ENCODE peak calls at places on chromosomes 16 and 17, in nine cellular contexts. G is HCT116, K is fibroblast of lung, S is psoas muscle, I is prostate gland, T is uterus, W is aorta, M is mammary epithelial cell, F is IMR-90. V is an unnamed sample. For H3K4me1, the result is how much of the 10 kb centered on the place peaks cover.

GRCh38 chr16:8665529-8665928 is 8.9 kb upstream of the ABAT start:
- DNase-seq in G (no peak), K (no peak), S (no peak), I (no peak), T (no peak), W (no peak), M (no peak), F (no peak), V (no peak)

GRCh38 chr16:28905229-28905754 is 19.7 kb downstream of the RABEP2 start:
- DNase-seq in G (no peak), K (no peak), S (no peak), I (no peak), T (no peak), W (no peak), M (no peak), F (no peak), V (no peak)

GRCh38 chr16:23482778-23483177 is 27.5 kb downstream of the GGA2 start:
- DNase-seq in G (no peak), K (no peak), S (no peak), I (no peak), T (no peak), W (no peak), M (no peak), F (no peak), V (no peak)

GRCh38 chr17:81908793-81909192 is 2.4 kb downstream of the PCYT2 start:
- DNase-seq in G (no peak), K (no peak), S (no peak), I (no peak), T (no peak), W (no peak), M (no peak), F (no peak), V (no peak)

GRCh38 chr16:9186061-9186460 is 94.6 kb downstream of the HAPSTR1 start:
- DNase-seq in G (no peak), K (no peak), S (no peak), I (no peak), T (no peak), W (no peak), M (no peak), F (no peak), V (no peak)

GRCh38 chr16:28974007-28974436 is 556 bp upstream of the SPNS1 start:
- DNase-seq in G (peak), K (peak), S (peak), I (no peak), T (peak), W (peak), M (peak), F (peak), V (no peak)

GRCh38 chr17:5516060-5516792 is 29.9 kb downstream of the MIS12 start:
- DNase-seq in G (peak), K (peak), S (no peak), I (no peak), T (peak), W (no peak), M (peak), F (peak), V (no peak)

GRCh38 chr16:2015117-2015946 is 4.3 kb upstream of the NPW start:
- DNase-seq in G (peak), K (no peak), S (no peak), I (no peak), T (no peak), W (no peak), M (peak), F (peak), V (no peak)

GRCh38 chr17:5500247-5500803 is 14.0 kb downstream of the MIS12 start:
- DNase-seq in G (no peak), K (no peak), S (no peak), I (no peak), T (no peak), W (no peak), M (no peak), F (peak), V (no peak)

GRCh38 chr17:55577011-55577586 is 65.8 kb upstream of the SMIM36 start:
- DNase-seq in G (no peak), K (peak), S (no peak), I (no peak), T (peak), W (peak), M (peak), F (peak), V (no peak)

GRCh38 chr16:69910964-69911363 is 40.2 kb upstream of the CLEC18A start:
- DNase-seq in G (no peak), K (no peak), S (no peak), I (no peak), T (no peak), W (no peak), M (no peak), F (no peak), V (no peak)

GRCh38 chr17:75260679-75261335 is 599 bp downstream of the GGA3 start:
- DNase-seq in G (no peak), K (no peak), S (no peak), I (no peak), T (no peak), W (no peak), M (peak), F (peak), V (no peak)

GRCh38 chr17:58263773-58264172 is 17.0 kb downstream of the MPO start:
- DNase-seq in G (no peak), K (no peak), S (no peak), I (no peak), T (no peak), W (no peak), M (no peak), F (no peak), V (no peak)

GRCh38 chr16:4994719-4995434 is 36.7 kb downstream of the SEC14L5 start:
- DNase-seq in G (no peak), K (no peak), S (no peak), I (no peak), T (no peak), W (peak), M (no peak), F (no peak), V (no peak)

GRCh38 chr16:10511829-10512228 is 68.6 kb downstream of the EMP2 start:
- DNase-seq in G (no peak), K (no peak), S (no peak), I (no peak), T (no peak), W (no peak), M (peak), F (no peak), V (no peak)

GRCh38 chr17:47703191-47703591 is 9.2 kb downstream of the TBKBP1 start:
- DNase-seq in G (no peak), K (no peak), S (no peak), I (no peak), T (no peak), W (peak), M (no peak), F (no peak), V (no peak)

GRCh38 chr16:67249762-67250327 is 1.1 kb downstream of the SLC9A5 start:
- DNase-seq in G (no peak), K (peak), S (peak), I (no peak), T (no peak), W (peak), M (no peak), F (peak), V (no peak)

GRCh38 chr17:14738652-14738988 is 437.7 kb downstream of the HS3ST3B1 start:
- DNase-seq in G (no peak), K (no peak), S (no peak), I (no peak), T (no peak), W (no peak), M (no peak), F (no peak), V (no peak)

GRCh38 chr17:29458066-29458465 is 67.9 kb downstream of the TAOK1 start:
- DNase-seq in G (no peak), K (no peak), S (no peak), I (no peak), T (no peak), W (no peak), M (no peak), F (peak), V (no peak)

GRCh38 chr17:17913695-17914332 is 58.4 kb downstream of the TOM1L2 start:
- DNase-seq in G (peak), K (peak), S (peak), I (peak), T (peak), W (peak), M (peak), F (peak), V (no peak)

GRCh38 chr16:1141201-1141600 is 11.7 kb upstream of the CACNA1H start:
- DNase-seq in G (no peak), K (no peak), S (no peak), I (no peak), T (no peak), W (no peak), M (no peak), F (no peak), V (no peak)

GRCh38 chr17:47224971-47225370 is 15.8 kb downstream of the MYL4 start:
- DNase-seq in G (no peak), K (peak), S (no peak), I (no peak), T (no peak), W (no peak), M (no peak), F (no peak), V (no peak)

GRCh38 chr16:23466162-23466885 is 13.3 kb upstream of the COG7 start:
- DNase-seq in G (no peak), K (peak), S (peak), I (no peak), T (no peak), W (peak), M (peak), F (peak), V (no peak)

GRCh38 chr16:75965504-75966374 is 239.4 kb upstream of the CPHXL start:
- DNase-seq in G (no peak), K (no peak), S (no peak), I (no peak), T (no peak), W (no peak), M (peak), F (no peak), V (no peak)

GRCh38 chr17:48601184-48601527 is 3.6 kb downstream of the HOXB6 start:
- DNase-seq in G (no peak), K (no peak), S (no peak), I (no peak), T (no peak), W (no peak), M (no peak), F (no peak), V (no peak)

GRCh38 chr17:72426948-72427760 is 306.3 kb downstream of the SOX9 start:
- DNase-seq in G (no peak), K (no peak), S (no peak), I (no peak), T (no peak), W (no peak), M (no peak), F (no peak), V (no peak)

GRCh38 chr17:37493249-37494027 is 3.7 kb downstream of the DUSP14 start:
- DNase-seq in G (peak), K (peak), S (no peak), I (no peak), T (no peak), W (no peak), M (peak), F (peak), V (no peak)

GRCh38 chr17:49730078-49730786 is 22.5 kb upstream of the SLC35B1 start:
- DNase-seq in G (no peak), K (peak), S (peak), I (no peak), T (peak), W (peak), M (no peak), F (peak), V (no peak)

GRCh38 chr16:48503779-48504178 is 106.2 kb downstream of the N4BP1 start:
- DNase-seq in G (no peak), K (peak), S (peak), I (no peak), T (peak), W (peak), M (no peak), F (peak), V (no peak)

GRCh38 chr16:22428654-22429053 is 54.2 kb upstream of the CDR2 start:
- DNase-seq in G (no peak), K (no peak), S (no peak), I (no peak), T (no peak), W (no peak), M (no peak), F (no peak), V (no peak)

GRCh38 chr16:27237229-27238015 is 31.1 kb downstream of the NSMCE1 start:
- DNase-seq in G (no peak), K (peak), S (no peak), I (no peak), T (peak), W (peak), M (no peak), F (no peak), V (no peak)

GRCh38 chr17:66468241-66469087 is 166.1 kb downstream of the PRKCA start:
- DNase-seq in G (no peak), K (peak), S (no peak), I (no peak), T (no peak), W (peak), M (peak), F (peak), V (no peak)

GRCh38 chr16:59048876-59049275 is 314.8 kb upstream of the GOT2 start:
- DNase-seq in G (no peak), K (peak), S (no peak), I (no peak), T (no peak), W (no peak), M (no peak), F (no peak), V (no peak)

DNA sequence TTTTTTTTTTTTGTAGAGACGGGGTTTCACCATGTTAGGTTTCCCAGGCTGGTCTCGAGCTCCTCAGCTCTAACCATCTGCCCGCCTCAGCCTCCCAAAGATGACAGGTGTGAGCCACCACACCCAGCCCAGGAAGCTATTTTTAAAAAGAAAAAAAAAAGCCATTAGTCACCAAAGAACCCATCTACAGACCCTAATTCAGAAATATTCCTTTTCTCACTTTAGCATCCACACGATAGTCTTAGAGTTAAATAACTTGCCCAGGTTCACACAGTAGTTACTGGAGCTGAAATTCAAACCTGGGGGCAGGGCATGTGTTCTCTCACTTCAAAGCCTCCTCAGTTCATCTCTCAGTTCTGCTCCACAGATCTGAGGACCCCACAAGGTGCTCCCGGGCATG is 70.3 kb upstream of the NOL11 start:
- DNase-seq in G (no peak), K (no peak), S (no peak), I (no peak), T (no peak), W (no peak), M (no peak), F (no peak), V (no peak)
- H3K4me1 ChIP-seq in G (under half), K (under half), S (under half), I (under half), T (under half), W (under half), M (under half), F (under half), V (half or more)

GRCh38 chr16:85679870-85680269 is 8.9 kb downstream of the GINS2 start:
- DNase-seq in G (no peak), K (no peak), S (no peak), I (no peak), T (no peak), W (no peak), M (no peak), F (no peak), V (no peak)
- H3K27ac ChIP-seq in G (no peak), K (no peak), S (no peak), I (no peak), T (no peak), W (no peak), M (no peak), F (no peak), V (no peak)

GRCh38 chr17:1558401-1558800 is 4.2 kb downstream of the PITPNA start:
- DNase-seq in G (no peak), K (no peak), S (no peak), I (no peak), T (no peak), W (no peak), M (no peak), F (no peak), V (no peak)
- H3K4me1 ChIP-seq in G (under half), K (under half), S (under half), I (under half), T (under half), W (under half), M (under half), F (under half), V (under half)

DNA sequence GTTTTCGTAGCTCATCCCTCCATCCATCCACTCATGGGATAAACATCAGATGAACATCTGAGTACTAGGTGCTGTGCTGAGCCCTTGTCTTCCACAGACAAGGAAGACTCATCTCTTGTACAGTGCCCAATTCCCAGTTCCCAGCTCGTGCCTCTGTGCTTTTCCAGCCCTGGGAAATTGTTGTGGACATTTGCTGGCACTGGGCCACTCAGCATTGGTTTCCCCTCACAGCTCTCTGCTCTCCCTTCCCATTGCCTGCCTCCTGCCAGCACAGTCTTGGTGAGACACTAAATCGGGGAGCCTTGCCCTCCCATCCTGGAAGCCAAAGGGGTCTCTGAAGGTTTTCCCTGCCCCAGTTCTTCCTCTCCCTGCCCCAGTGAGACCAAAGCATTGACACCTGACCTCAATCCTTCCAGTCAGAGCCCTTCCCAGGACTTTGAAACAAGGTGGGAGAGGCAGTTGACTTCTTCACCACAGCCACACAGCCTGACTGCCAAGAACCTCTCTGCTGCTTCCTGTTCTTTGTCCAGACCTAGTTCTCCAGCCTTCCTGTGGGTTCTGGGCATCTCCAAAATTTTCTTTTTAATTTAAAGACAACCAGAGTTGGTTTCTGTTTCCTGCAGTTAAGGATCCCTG is 50.2 kb downstream of the WSB1 start:
- DNase-seq in G (no peak), K (peak), S (no peak), I (no peak), T (no peak), W (no peak), M (no peak), F (no peak), V (no peak)
- H3K27ac ChIP-seq in G (no peak), K (no peak), S (no peak), I (no peak), T (peak), W (no peak), M (no peak), F (no peak), V (peak)

GRCh38 chr16:88787579-88788314 is 2.7 kb upstream of the PIEZO1 start:
- DNase-seq in G (no peak), K (no peak), S (no peak), I (no peak), T (no peak), W (no peak), M (no peak), F (no peak), V (no peak)

GRCh38 chr16:88792078-88792550 is 7.1 kb upstream of the PIEZO1 start:
- DNase-seq in G (no peak), K (peak), S (no peak), I (no peak), T (no peak), W (no peak), M (no peak), F (no peak), V (no peak)

GRCh38 chr16:88792668-88793587 is 7.9 kb upstream of the PIEZO1 start:
- DNase-seq in G (no peak), K (no peak), S (no peak), I (no peak), T (no peak), W (no peak), M (no peak), F (no peak), V (no peak)

GRCh38 chr16:88789593-88789992 is 4.6 kb upstream of the PIEZO1 start:
- DNase-seq in G (no peak), K (no peak), S (no peak), I (no peak), T (no peak), W (no peak), M (no peak), F (no peak), V (no peak)

DNA sequence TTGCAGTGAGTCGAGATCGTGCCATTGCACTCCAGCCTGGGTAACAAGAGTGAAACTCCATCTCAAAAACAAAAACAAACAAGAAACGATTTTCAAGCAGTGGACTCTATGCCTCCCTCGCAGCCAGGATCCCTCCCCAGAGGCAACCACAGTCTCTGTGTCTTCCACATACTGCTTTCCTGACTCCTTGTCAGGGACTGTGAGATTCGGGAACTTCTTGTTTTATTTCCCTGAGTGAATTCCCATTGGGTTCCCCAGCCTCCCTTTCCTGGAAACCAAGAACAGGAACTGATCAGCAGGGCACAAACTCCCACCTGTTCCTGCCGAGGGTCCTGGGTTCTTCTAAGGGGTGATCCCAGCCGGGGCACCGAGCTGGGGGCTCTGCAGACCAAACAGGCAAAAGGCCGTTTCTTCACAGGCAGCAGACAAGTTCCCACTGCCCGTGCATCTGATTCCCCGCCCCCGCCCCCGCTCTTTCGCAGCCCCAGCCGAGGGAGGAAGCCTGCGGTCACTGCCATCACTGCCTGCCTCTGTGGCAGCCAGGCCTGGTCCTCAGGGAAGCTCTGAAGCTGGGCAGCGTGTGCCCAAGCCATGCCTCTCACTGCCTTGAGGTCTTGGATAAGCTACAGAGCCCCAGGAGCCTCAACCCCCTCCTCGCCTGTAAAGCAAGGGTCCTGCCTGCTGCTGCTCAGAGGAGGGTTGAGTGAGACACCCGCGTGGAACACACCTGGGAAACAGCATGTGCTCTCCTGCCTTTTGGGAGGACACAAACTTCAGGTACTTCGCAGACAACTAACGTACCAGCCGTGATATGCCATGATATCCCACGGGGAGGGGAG is 5.5 kb upstream of the PIEZO1 start:
- DNase-seq in G (no peak), K (peak), S (no peak), I (no peak), T (no peak), W (peak), M (no peak), F (peak), V (no peak)
- H3K4me1 ChIP-seq in G (under half), K (under half), S (under half), I (under half), T (under half), W (under half), M (under half), F (under half), V (under half)

GRCh38 chr17:7208027-7208571 is 11.5 kb downstream of the DLG4 start:
- DNase-seq in G (no peak), K (no peak), S (no peak), I (no peak), T (no peak), W (no peak), M (no peak), F (no peak), V (no peak)
- H3K27ac ChIP-seq in G (no peak), K (no peak), S (no peak), I (no peak), T (peak), W (no peak), M (no peak), F (no peak), V (no peak)

V was measured in esophagus squamous epithelium.